ENCODE peak calls at places on chromosome 21, in eight cellular contexts. V is tibial artery, U is adrenal gland, M is GM06990, D is suprapubic skin, Y is AG09309, Q is mammary epithelial cell, A is fibroblast of lung. S is an unnamed sample.

GRCh38 chr21:18937337-18937736 is 533.8 kb upstream of the TMPRSS15 start:
- DNase-seq in Q (no peak), M (no peak), U (no peak), D (no peak), Y (no peak), V (no peak), A (no peak), S (no peak)

GRCh38 chr21:35044770-35045538 is 4.1 kb downstream of the RUNX1 start:
- DNase-seq in M (peak), Q (no peak), V (no peak), D (no peak), U (no peak), Y (no peak), A (no peak), S (no peak)

GRCh38 chr21:42931560-42932235 is 6.3 kb upstream of the ERVH48-1 start:
- DNase-seq in Y (no peak), Q (no peak), M (peak), V (no peak), D (no peak), A (no peak), U (no peak), S (no peak)

GRCh38 chr21:34881894-34882371 is 167.2 kb downstream of the RUNX1 start:
- DNase-seq in A (peak), V (no peak), M (no peak), Q (peak), U (no peak), D (no peak), Y (no peak), S (peak)

GRCh38 chr21:34023691-34024381 is 49.5 kb upstream of the MRPS6 start:
- DNase-seq in V (no peak), U (no peak), Y (no peak), Q (no peak), D (no peak), A (no peak), M (no peak), S (no peak)

GRCh38 chr21:17491716-17492414 is 21.0 kb upstream of the CXADR start:
- DNase-seq in Y (peak), Q (peak), U (peak), D (no peak), M (no peak), A (peak), V (no peak), S (peak)

GRCh38 chr21:39001341-39001740 is 181.9 kb downstream of the PSMG1 start:
- DNase-seq in U (no peak), V (no peak), D (no peak), M (no peak), A (no peak), Q (no peak), Y (no peak), S (no peak)

GRCh38 chr21:36422279-36423098 is 37.3 kb downstream of the CHAF1B start:
- DNase-seq in U (peak), Q (peak), V (peak), Y (no peak), D (no peak), A (peak), M (peak), S (peak)

GRCh38 chr21:32611471-32611997 is 643 bp downstream of the CFAP298 start:
- DNase-seq in Y (no peak), U (peak), V (no peak), A (no peak), M (no peak), Q (peak), D (no peak), S (peak)

DNA sequence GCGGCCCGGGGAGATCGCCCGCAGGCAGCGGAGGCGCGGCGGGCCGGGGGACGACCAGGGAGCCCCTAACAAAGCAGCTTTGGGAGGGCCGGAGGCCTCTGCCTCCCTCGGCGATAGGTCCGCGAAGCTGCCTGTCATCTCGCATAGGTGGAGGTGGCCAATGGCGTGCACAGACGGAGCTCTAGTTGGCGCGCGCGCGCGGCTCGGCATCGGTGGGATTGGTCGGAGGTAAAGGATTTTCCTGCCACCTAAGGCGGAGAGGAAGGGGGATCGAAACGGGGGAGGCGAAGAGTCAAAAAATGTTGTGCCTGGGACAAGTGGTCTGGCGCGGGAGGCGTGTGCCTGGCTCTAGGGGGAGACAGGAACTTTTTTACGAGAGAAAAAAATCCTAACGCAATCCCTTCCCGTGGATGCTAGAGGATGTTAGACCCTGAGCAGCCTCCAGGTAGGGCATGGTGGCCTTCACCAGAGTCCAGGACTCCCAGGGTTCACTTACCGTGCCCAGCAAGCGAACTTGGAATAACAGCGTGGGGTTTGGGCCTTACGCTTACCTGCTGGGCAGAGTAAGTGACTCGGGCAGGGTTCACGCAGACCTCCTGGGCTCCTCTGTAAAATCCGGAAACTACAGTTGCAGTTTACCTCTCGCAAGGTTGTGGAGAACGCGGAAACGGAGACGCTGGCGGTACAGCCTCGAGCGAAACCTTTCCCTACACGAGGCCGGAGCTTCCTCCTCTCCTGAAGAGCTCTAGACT is 99.9 kb upstream of the SOD1 start:
- DNase-seq in Y (peak), A (peak), U (peak), V (peak), Q (peak), M (peak), D (peak), S (peak)
- TF ChIP-seq CTCF in Y (no peak), A (no peak), U (no peak), V (no peak), Q (no peak), M (no peak), D (no peak), S (no peak)

DNA sequence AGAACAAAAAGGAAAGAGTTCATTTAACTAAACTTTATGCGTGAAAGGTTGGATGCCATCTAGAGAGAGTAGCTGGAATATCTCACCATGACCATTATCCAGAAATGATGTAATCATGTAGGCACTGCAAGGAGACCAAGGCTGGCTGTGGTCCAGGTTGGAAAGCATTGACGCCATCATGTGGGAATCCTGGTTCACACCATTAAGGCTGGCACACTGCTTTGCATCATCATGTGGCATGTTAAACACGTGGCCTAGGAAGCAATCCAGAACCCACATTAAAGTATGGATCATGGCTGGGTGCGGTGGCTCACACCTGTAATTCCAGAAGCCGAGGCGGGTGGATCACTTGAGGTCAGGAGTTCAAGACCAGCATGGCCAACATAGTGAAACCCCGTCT is 4.3 kb downstream of the ADAMTS1 start:
- DNase-seq in Y (no peak), M (no peak), D (no peak), Q (peak), A (peak), V (peak), U (peak), S (peak)
- TF ChIP-seq CTCF in Y (peak), M (no peak), D (no peak), Q (peak), A (no peak), V (no peak), U (no peak), S (no peak)

GRCh38 chr21:37502947-37503346 is 136.4 kb downstream of the DYRK1A start:
- DNase-seq in U (no peak), V (no peak), D (no peak), A (no peak), Q (no peak), Y (no peak), M (no peak), S (no peak)

GRCh38 chr21:37498664-37499063 is 132.1 kb downstream of the DYRK1A start:
- DNase-seq in D (no peak), M (no peak), U (no peak), A (no peak), V (no peak), Q (no peak), Y (no peak), S (no peak)

GRCh38 chr21:37496972-37497371 is 130.4 kb downstream of the DYRK1A start:
- DNase-seq in A (peak), V (no peak), Y (no peak), Q (no peak), U (no peak), M (no peak), D (no peak), S (peak)
- TF ChIP-seq CTCF in A (peak), V (no peak), Y (peak), Q (no peak), U (peak), M (peak), D (no peak), S (peak)

GRCh38 chr21:31110430-31110829 is 72.2 kb upstream of the KRTAP19-8 start:
- DNase-seq in Q (no peak), Y (no peak), U (no peak), M (no peak), D (no peak), V (no peak), A (no peak), S (no peak)

GRCh38 chr21:31111093-31111492 is 72.8 kb upstream of the KRTAP19-8 start:
- DNase-seq in Y (no peak), U (no peak), A (no peak), Q (no peak), V (no peak), D (no peak), M (no peak), S (no peak)

GRCh38 chr21:31107871-31108270 is 69.6 kb upstream of the KRTAP19-8 start:
- DNase-seq in U (no peak), Q (no peak), D (no peak), V (no peak), M (no peak), A (no peak), Y (no peak), S (no peak)

GRCh38 chr21:31107151-31107785 is 69.0 kb upstream of the KRTAP19-8 start:
- DNase-seq in A (peak), Y (no peak), V (no peak), M (no peak), Q (no peak), U (no peak), D (no peak), S (no peak)

DNA sequence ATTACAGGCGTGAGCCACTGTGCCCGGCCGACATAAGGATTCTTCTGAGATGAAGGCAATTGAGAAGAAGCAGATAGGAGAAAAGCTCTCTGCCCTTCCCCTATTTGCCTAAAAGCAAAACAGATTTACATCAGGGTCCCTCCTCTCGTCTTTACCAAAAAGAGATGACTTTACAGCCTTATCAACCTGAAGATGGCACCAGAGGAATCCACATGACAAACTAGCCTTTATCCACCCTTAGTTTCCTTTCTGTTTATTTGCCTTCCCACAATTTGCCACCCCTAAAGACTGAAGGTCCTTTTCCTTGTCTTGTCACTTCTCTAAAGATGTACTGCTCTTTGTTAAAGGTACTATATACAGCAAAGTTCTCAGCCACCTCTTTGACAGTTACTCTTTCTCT is 70.7 kb upstream of the KRTAP19-8 start:
- DNase-seq in D (no peak), M (no peak), Y (no peak), Q (no peak), V (no peak), A (peak), U (no peak), S (peak)
- TF ChIP-seq CTCF in D (no peak), M (peak), Y (peak), Q (no peak), V (no peak), A (peak), U (no peak), S (peak)

GRCh38 chr21:44332383-44332782 is 6.8 kb downstream of the CFAP410 start:
- DNase-seq in V (no peak), D (no peak), A (no peak), Y (no peak), Q (no peak), U (no peak), M (no peak), S (no peak)
- TF ChIP-seq CTCF in V (no peak), D (no peak), A (no peak), Y (no peak), Q (no peak), U (no peak), M (no peak), S (no peak)

GRCh38 chr21:46597896-46598343 is 7.0 kb downstream of the S100B start:
- DNase-seq in D (peak), U (no peak), Q (no peak), Y (no peak), V (no peak), A (no peak), M (no peak), S (no peak)

GRCh38 chr21:46599251-46599572 is 5.7 kb downstream of the S100B start:
- DNase-seq in Y (peak), D (no peak), V (no peak), M (no peak), Q (no peak), U (peak), A (peak), S (no peak)

GRCh38 chr21:46597031-46597430 is 7.9 kb downstream of the S100B start:
- DNase-seq in M (no peak), U (no peak), A (no peak), D (peak), V (no peak), Y (no peak), Q (no peak), S (no peak)

GRCh38 chr21:46600305-46600704 is 4.6 kb downstream of the S100B start:
- DNase-seq in D (no peak), Q (no peak), V (no peak), Y (no peak), A (no peak), M (no peak), U (no peak), S (no peak)

GRCh38 chr21:46598563-46599250 is 6.2 kb downstream of the S100B start:
- DNase-seq in D (peak), Q (no peak), M (no peak), U (no peak), Y (no peak), A (no peak), V (no peak), S (no peak)
- TF ChIP-seq CTCF in D (no peak), Q (no peak), M (no peak), U (no peak), Y (no peak), A (no peak), V (no peak), S (no peak)

GRCh38 chr21:28793043-28793442 is 199.6 kb downstream of the LTN1 start:
- DNase-seq in V (no peak), Q (no peak), A (peak), U (no peak), M (no peak), Y (peak), D (no peak), S (peak)
- TF ChIP-seq CTCF in V (peak), Q (peak), A (peak), U (peak), M (peak), Y (peak), D (no peak), S (peak)

GRCh38 chr21:41367598-41368360 is 6.0 kb downstream of the MX2 start:
- DNase-seq in U (no peak), A (no peak), Y (no peak), D (no peak), V (no peak), Q (no peak), M (peak), S (no peak)

GRCh38 chr21:41369915-41370839 is 8.3 kb downstream of the MX2 start:
- DNase-seq in A (no peak), V (peak), Q (no peak), M (peak), U (no peak), Y (no peak), D (no peak), S (no peak)

GRCh38 chr21:41368361-41369104 is 6.7 kb downstream of the MX2 start:
- DNase-seq in D (no peak), U (no peak), M (no peak), Y (no peak), A (no peak), V (peak), Q (no peak), S (no peak)

GRCh38 chr21:41370840-41371697 is 9.2 kb downstream of the MX2 start:
- DNase-seq in V (peak), D (no peak), Y (peak), A (no peak), Q (no peak), U (no peak), M (no peak), S (no peak)

GRCh38 chr21:41369105-41369914 is 7.5 kb downstream of the MX2 start:
- DNase-seq in Y (no peak), D (no peak), M (peak), V (peak), Q (no peak), A (no peak), U (no peak), S (no peak)
- TF ChIP-seq CTCF in Y (no peak), D (no peak), M (peak), V (no peak), Q (no peak), A (peak), U (no peak), S (no peak)

DNA sequence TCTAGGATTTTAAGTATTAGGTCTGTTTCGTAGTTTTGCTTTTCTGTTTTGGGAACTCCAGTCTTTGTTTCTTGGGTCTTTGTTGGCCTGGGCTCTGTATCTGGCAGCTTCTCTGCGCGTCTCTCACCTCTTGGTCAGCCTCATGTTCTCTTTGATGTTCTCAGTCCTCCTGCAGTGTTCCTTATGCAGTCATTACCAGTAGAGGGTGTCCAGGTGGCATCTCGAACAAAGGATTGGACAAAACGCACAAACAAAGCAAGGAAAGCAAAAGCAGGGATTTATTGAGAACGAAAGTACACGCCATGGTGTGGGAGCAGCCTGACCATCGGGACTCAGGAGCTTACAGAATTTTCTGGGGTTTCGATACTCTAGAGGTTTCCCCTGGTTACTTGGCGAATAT is 133.7 kb upstream of the COL6A1 start:
- DNase-seq in M (no peak), V (no peak), Y (no peak), A (no peak), Q (no peak), D (no peak), U (no peak), S (peak)
- TF ChIP-seq CTCF in M (peak), V (no peak), Y (no peak), A (no peak), Q (no peak), D (no peak), U (no peak), S (no peak)